ENCODE peak calls at places on chromosome 10, in nine cellular contexts. E, T, U, B, A, D, W, N and F are unnamed samples.

GRCh38 chr10:120490288-120490687 is 33.3 kb downstream of the PLPP4 start:
- DNase-seq in N (no peak), T (no peak), E (no peak), B (no peak), D (no peak), U (no peak), W (no peak), A (no peak), F (no peak)

GRCh38 chr10:106705576-106706526 is 458.7 kb downstream of the SORCS1 start:
- DNase-seq in D (no peak), U (peak), W (peak), T (peak), B (peak), A (peak), E (no peak), N (peak), F (peak)

GRCh38 chr10:71333154-71333887 is 14.3 kb downstream of the SLC29A3 start:
- DNase-seq in U (no peak), B (no peak), A (no peak), D (no peak), W (peak), N (no peak), E (no peak), T (peak), F (peak)

GRCh38 chr10:89470628-89471027 is 56.3 kb downstream of the IFIT5 start:
- DNase-seq in U (no peak), W (no peak), A (no peak), E (no peak), N (no peak), T (peak), B (no peak), D (no peak), F (no peak)

GRCh38 chr10:16773334-16773733 is 43.9 kb downstream of the RSU1 start:
- DNase-seq in A (no peak), E (no peak), N (no peak), T (no peak), D (no peak), U (no peak), B (no peak), W (no peak), F (no peak)

GRCh38 chr10:129670124-129670523 is 203.1 kb downstream of the MGMT start:
- DNase-seq in D (no peak), A (no peak), T (no peak), E (no peak), U (no peak), W (no peak), B (no peak), N (no peak), F (no peak)

GRCh38 chr10:117320050-117320665 is 55.1 kb downstream of the PDZD8 start:
- DNase-seq in A (peak), T (peak), N (no peak), U (peak), E (no peak), B (peak), W (peak), D (no peak), F (peak)

GRCh38 chr10:33193867-33194521 is 140.5 kb downstream of the NRP1 start:
- DNase-seq in B (no peak), E (no peak), W (no peak), A (no peak), N (no peak), D (no peak), T (peak), U (no peak), F (peak)

GRCh38 chr10:128624656-128625530 is 498.7 kb upstream of the MKI67 start:
- DNase-seq in E (no peak), T (no peak), N (no peak), W (no peak), A (no peak), U (no peak), B (no peak), D (no peak), F (no peak)

GRCh38 chr10:29471483-29471859 is 163.3 kb downstream of the SVIL start:
- DNase-seq in W (peak), N (no peak), A (no peak), U (no peak), E (no peak), B (no peak), D (no peak), T (peak), F (peak)

GRCh38 chr10:96858038-96858705 is 26.1 kb downstream of the LCOR start:
- DNase-seq in T (peak), A (no peak), U (no peak), D (no peak), W (no peak), B (no peak), E (no peak), N (no peak), F (no peak)

GRCh38 chr10:115417585-115418265 is 324.6 kb downstream of the ATRNL1 start:
- DNase-seq in B (peak), U (no peak), D (no peak), T (peak), N (peak), W (peak), A (peak), E (no peak), F (peak)

GRCh38 chr10:124646483-124647352 is 97.5 kb downstream of the FAM53B start:
- DNase-seq in B (no peak), U (no peak), W (peak), D (no peak), E (no peak), A (no peak), T (peak), N (no peak), F (peak)

GRCh38 chr10:46253076-46254006 is 33.5 kb upstream of the ANTXRL start:
- DNase-seq in E (no peak), T (no peak), A (no peak), D (no peak), W (no peak), B (no peak), U (no peak), N (no peak), F (no peak)

GRCh38 chr10:101484154-101484748 is 103.8 kb downstream of the POLL start:
- DNase-seq in D (no peak), N (no peak), T (no peak), A (no peak), B (no peak), U (no peak), W (no peak), E (no peak), F (no peak)

GRCh38 chr10:93954299-93954698 is 39.4 kb upstream of the PLCE1 start:
- DNase-seq in E (no peak), B (no peak), W (no peak), T (peak), N (no peak), A (no peak), D (no peak), U (no peak), F (peak)

GRCh38 chr10:14838582-14839304 is 637 bp downstream of the HSPA14 start:
- DNase-seq in N (peak), W (no peak), B (peak), E (peak), A (peak), U (peak), T (peak), D (no peak), F (peak)

GRCh38 chr10:12690525-12691139 is 310.9 kb downstream of the CCDC3 start:
- DNase-seq in T (no peak), B (no peak), E (no peak), U (no peak), W (no peak), A (no peak), D (no peak), N (no peak), F (no peak)